ENCODE peak calls at places on chromosomes 4 and X, in four cellular contexts. H is Daoy, K is tibial nerve, Q is posterior vena cava. E is an unnamed sample.

GRCh38 chr4:108889696-108890475 is 127.0 kb upstream of the ETNPPL start:
- DNase-seq in Q (no peak), H (no peak), K (no peak), E (no peak)

GRCh38 chr4:174394915-174395314 is 111.2 kb downstream of the CEP44 start:
- DNase-seq in Q (no peak), K (no peak), H (no peak), E (no peak)

GRCh38 chr4:121876976-121877773 is 6.9 kb upstream of the BBS7 start:
- DNase-seq in K (no peak), H (no peak), Q (no peak), E (no peak)

GRCh38 chr4:102862747-102863146 is 6.0 kb upstream of the CISD2 start:
- DNase-seq in K (no peak), H (no peak), Q (no peak), E (no peak)

GRCh38 chr4:23855912-23856605 is 33.8 kb downstream of the PPARGC1A start:
- DNase-seq in Q (no peak), H (peak; percentile 60), K (no peak), E (no peak)

GRCh38 chr4:88661724-88662123 is 35.9 kb downstream of the NAP1L5 start:
- DNase-seq in K (no peak), Q (no peak), H (peak; percentile 31), E (no peak)

GRCh38 chr4:27010334-27010940 is 149.8 kb downstream of the STIM2 start:
- DNase-seq in Q (peak; percentile 86), H (peak; percentile 44), K (peak; percentile 52), E (peak; percentile 29)

GRCh38 chr4:1458581-1458980 is 52.3 kb upstream of the NKX1-1 start:
- DNase-seq in K (no peak), Q (peak; percentile 63), H (no peak), E (peak; percentile 79)

GRCh38 chrX:23616361-23616760 is 50.9 kb upstream of the PRDX4 start:
- DNase-seq in Q (no peak), K (no peak), H (peak; percentile 5), E (no peak)

GRCh38 chr4:157012781-157013180 is 41.2 kb upstream of the PDGFC start:
- DNase-seq in K (no peak), H (no peak), Q (no peak), E (no peak)

GRCh38 chr4:155604718-155605601 is 61.7 kb upstream of the GUCY1A1 start:
- DNase-seq in H (peak; percentile 72), Q (no peak), K (peak; percentile 63), E (no peak)

GRCh38 chr4:152185786-152186540 is 349.9 kb downstream of the FBXW7 start:
- DNase-seq in Q (no peak), H (peak; percentile 10), K (no peak), E (no peak)

GRCh38 chrX:31832263-31832662 is 760.4 kb upstream of the FTHL17 start:
- DNase-seq in K (no peak), H (peak; percentile 20), Q (no peak), E (no peak)